ENCODE peak calls at places on chromosomes 3 and 15, in nine cellular contexts. D, F, N, S, R, H, V, G and Z are unnamed samples.

GRCh38 chr3:27080126-27080525 is 289.1 kb downstream of the NEK10 start:
- DNase-seq in G (no peak), R (no peak), F (no peak), S (no peak), H (no peak), D (no peak), N (no peak), V (no peak), Z (no peak)

GRCh38 chr15:84749111-84749991 is 959 bp downstream of the ZNF592 start:
- DNase-seq in F (peak; percentile 22), R (no peak), G (no peak), D (peak; percentile 66), N (peak; percentile 45), S (no peak), V (peak; percentile 45), H (peak; percentile 34), Z (peak; percentile 49)

GRCh38 chr15:40465939-40466338 is 4.8 kb upstream of the CHST14 start:
- DNase-seq in R (no peak), F (no peak), N (peak; percentile 22), S (no peak), D (no peak), V (no peak), H (no peak), G (no peak), Z (no peak)

GRCh38 chr3:143301502-143301901 is 181.9 kb downstream of the CHST2 start:
- DNase-seq in V (no peak), R (no peak), G (no peak), F (no peak), H (no peak), D (no peak), S (no peak), N (no peak), Z (no peak)

GRCh38 chr3:38347421-38348200 is 1.0 kb downstream of the XYLB start:
- DNase-seq in S (no peak), D (no peak), V (no peak), F (no peak), R (no peak), N (no peak), G (no peak), H (no peak), Z (peak; percentile 5)

GRCh38 chr15:75606711-75607684 is 18.5 kb downstream of the SNUPN start:
- DNase-seq in F (no peak), N (no peak), S (no peak), R (peak; percentile 67), H (no peak), V (no peak), G (peak; percentile 51), D (no peak), Z (no peak)

GRCh38 chr3:99720985-99721632 is 82.7 kb downstream of the COL8A1 start:
- DNase-seq in H (no peak), R (no peak), D (peak; percentile 77), F (peak; percentile 44), G (peak; percentile 29), N (peak; percentile 62), S (no peak), V (no peak), Z (peak; percentile 18)

GRCh38 chr3:14496351-14496750 is 43.8 kb downstream of the GRIP2 start:
- DNase-seq in G (no peak), S (no peak), V (no peak), D (peak; percentile 20), R (no peak), N (no peak), H (no peak), F (no peak), Z (no peak)

GRCh38 chr15:43294091-43294706 is 27.5 kb upstream of the TGM5 start:
- DNase-seq in V (no peak), H (no peak), D (no peak), G (no peak), R (no peak), S (no peak), N (no peak), F (no peak), Z (no peak)

GRCh38 chr3:134018406-134018805 is 11.3 kb downstream of the SLCO2A1 start:
- DNase-seq in N (no peak), R (no peak), F (no peak), H (no peak), G (no peak), S (no peak), D (no peak), V (no peak), Z (no peak)

GRCh38 chr3:167864559-167864887 is 129.0 kb downstream of the SERPINI1 start:
- DNase-seq in G (no peak), N (no peak), D (no peak), F (no peak), S (no peak), H (no peak), V (peak; percentile 91), R (no peak), Z (no peak)

GRCh38 chr3:48996640-48997039 is 6.6 kb downstream of the P4HTM start:
- DNase-seq in N (no peak), H (no peak), G (no peak), S (no peak), D (no peak), R (no peak), V (no peak), F (no peak), Z (no peak)

GRCh38 chr3:96700322-96701315 is 113.8 kb upstream of the EPHA6 start:
- DNase-seq in F (no peak), N (no peak), S (no peak), H (peak; percentile 1), R (peak; percentile 8), G (no peak), D (no peak), V (no peak), Z (no peak)

GRCh38 chr3:59774613-59775012 is 724.8 kb upstream of the CFAP20DC start:
- DNase-seq in D (no peak), S (peak; percentile 74), V (no peak), F (peak; percentile 58), H (no peak), N (no peak), R (peak; percentile 87), G (peak; percentile 90), Z (no peak)

GRCh38 chr15:58501636-58502178 is 69.9 kb downstream of the LIPC start:
- DNase-seq in F (no peak), D (no peak), N (no peak), R (no peak), V (no peak), S (no peak), H (no peak), G (no peak), Z (no peak)

GRCh38 chr3:70110066-70110465 is 110.5 kb downstream of the SAMMSON start:
- DNase-seq in N (no peak), S (no peak), R (no peak), V (no peak), D (no peak), H (no peak), F (no peak), G (no peak), Z (no peak)

GRCh38 chr3:70111381-70111780 is 111.8 kb downstream of the SAMMSON start:
- DNase-seq in H (no peak), F (no peak), D (no peak), S (no peak), V (no peak), G (no peak), N (no peak), R (no peak), Z (no peak)

GRCh38 chr3:70108546-70108945 is 109.0 kb downstream of the SAMMSON start:
- DNase-seq in F (no peak), S (no peak), D (no peak), G (no peak), N (no peak), H (no peak), R (no peak), V (no peak), Z (no peak)

GRCh38 chr3:70108072-70108471 is 108.5 kb downstream of the SAMMSON start:
- DNase-seq in N (no peak), G (peak; percentile 4), F (peak; percentile 24), V (no peak), H (peak; percentile 29), R (no peak), S (no peak), D (no peak), Z (peak; percentile 34)
- TF ChIP-seq CTCF in N (peak; percentile 48), G (peak; percentile 38), F (peak; percentile 42), V (peak; percentile 9), H (no peak), R (peak; percentile 65), S (peak; percentile 48), D (no peak), Z (peak; percentile 45)

DNA sequence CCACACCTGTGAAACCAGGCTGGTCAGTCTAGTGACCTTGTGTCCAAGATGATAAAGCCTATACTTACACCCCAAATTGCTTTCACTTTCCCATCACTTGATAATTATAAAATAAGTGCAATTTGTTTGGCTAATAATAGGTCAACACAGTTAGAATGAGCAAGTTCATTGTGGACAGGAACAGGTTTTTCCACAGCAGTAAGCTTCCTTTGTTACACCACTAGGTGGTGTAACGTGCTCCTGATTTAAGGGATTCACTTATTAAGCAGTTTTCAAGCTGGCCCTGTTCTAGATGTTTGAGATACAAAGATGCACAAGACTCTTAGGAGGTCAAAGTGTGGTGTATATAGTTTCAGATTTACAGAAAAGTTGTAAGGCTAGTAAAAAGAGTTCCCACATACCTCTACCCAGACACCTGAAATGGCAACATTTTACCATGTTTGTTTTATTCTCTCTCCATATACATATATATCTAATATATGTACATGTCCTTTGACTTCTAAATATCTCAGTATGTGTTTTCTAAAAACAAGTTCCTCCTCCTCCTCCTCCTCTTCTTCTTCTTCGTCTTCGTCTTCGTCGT is 6.8 kb upstream of the MFSD1 start:
- DNase-seq in N (no peak), V (no peak), G (peak; percentile 59), D (no peak), S (no peak), R (peak; percentile 65), F (peak; percentile 61), H (peak; percentile 68), Z (peak; percentile 45)
- TF ChIP-seq CTCF in N (peak; percentile 66), V (peak; percentile 33), G (peak; percentile 54), D (peak; percentile 37), S (peak; percentile 57), R (peak; percentile 71), F (peak; percentile 42), H (peak; percentile 36), Z (peak; percentile 79)

GRCh38 chr3:128745742-128746141 is 19.8 kb downstream of the RAB7A start:
- DNase-seq in H (peak; percentile 26), N (no peak), S (no peak), F (no peak), R (no peak), G (no peak), V (no peak), D (no peak), Z (no peak)
- TF ChIP-seq CTCF in H (no peak), N (no peak), S (no peak), F (no peak), R (no peak), G (peak; percentile 1), V (no peak), D (no peak), Z (no peak)

GRCh38 chr15:99343836-99344551 is 92.7 kb downstream of the LRRC28 start:
- DNase-seq in F (no peak), N (no peak), D (no peak), V (peak; percentile 37), H (peak; percentile 35), R (no peak), G (no peak), S (no peak), Z (peak; percentile 18)
- TF ChIP-seq CTCF in F (peak; percentile 8), N (peak; percentile 30), D (peak; percentile 44), V (no peak), H (peak; percentile 25), R (peak; percentile 38), G (no peak), S (no peak), Z (peak; percentile 23)